ENCODE peak calls at places on chromosomes 12 and 14, in five cellular contexts. L is sigmoid colon, P is ovary, A is A549, K is suprapubic skin. H is an unnamed sample.

GRCh38 chr14:33792387-33793368 is 158.2 kb downstream of the EGLN3 start:
- DNase-seq in L (peak), P (peak), A (peak), K (peak), H (peak)

GRCh38 chr12:110365743-110366473 is 37.6 kb downstream of the ANAPC7 start:
- DNase-seq in L (no peak), P (no peak), A (no peak), K (no peak), H (no peak)

GRCh38 chr14:98173291-98173690 is 1098.7 kb downstream of the BCL11B start:
- DNase-seq in L (no peak), P (no peak), A (no peak), K (no peak), H (no peak)

GRCh38 chr14:101125719-101126375 is 222.3 kb upstream of the RTL1 start:
- DNase-seq in L (peak), P (no peak), A (no peak), K (peak), H (peak)

GRCh38 chr12:107379852-107380567 is 286.7 kb upstream of the CRY1 start:
- DNase-seq in L (no peak), P (no peak), A (peak), K (no peak), H (no peak)

GRCh38 chr12:124438415-124439056 is 128.9 kb downstream of the NCOR2 start:
- DNase-seq in L (no peak), P (no peak), A (peak), K (no peak), H (no peak)

GRCh38 chr14:74913986-74914573 is 9.0 kb downstream of the RPS6KL1 start:
- DNase-seq in L (peak), P (peak), A (peak), K (no peak), H (no peak)

GRCh38 chr14:36279306-36280244 is 40.9 kb downstream of the MBIP start:
- DNase-seq in L (no peak), P (no peak), A (no peak), K (no peak), H (no peak)

GRCh38 chr12:1318327-1319031 is 275.9 kb downstream of the FBXL14 start:
- DNase-seq in L (no peak), P (no peak), A (no peak), K (no peak), H (no peak)

GRCh38 chr14:70366890-70367289 is 7.4 kb upstream of the COX16 start:
- DNase-seq in L (no peak), P (no peak), A (no peak), K (no peak), H (no peak)

GRCh38 chr12:67394600-67394999 is 125.4 kb downstream of the CAND1 start:
- DNase-seq in L (peak), P (peak), A (no peak), K (no peak), H (no peak)

GRCh38 chr12:10721654-10722501 is 1.2 kb downstream of the YBX3 start:
- DNase-seq in L (peak), P (peak), A (peak), K (peak), H (peak)

GRCh38 chr12:65495233-65495632 is 216.8 kb downstream of the MSRB3 start:
- DNase-seq in L (no peak), P (no peak), A (peak), K (no peak), H (no peak)

GRCh38 chr12:9869307-9870161 is at the start of gene CLEC2B:
- DNase-seq in L (no peak), P (peak), A (peak), K (no peak), H (no peak)

GRCh38 chr14:21072781-21073339 is 2.8 kb downstream of the ARHGEF40 start:
- DNase-seq in L (no peak), P (no peak), A (no peak), K (no peak), H (no peak)

GRCh38 chr14:42143114-42143513 is 536.4 kb downstream of the LRFN5 start:
- DNase-seq in L (no peak), P (no peak), A (no peak), K (no peak), H (no peak)

GRCh38 chr14:94173471-94173884 is 644 bp upstream of the PPP4R4 start:
- DNase-seq in L (no peak), P (no peak), A (no peak), K (no peak), H (peak)

GRCh38 chr14:103377522-103378041 is 7.6 kb upstream of the MARK3 start:
- DNase-seq in L (no peak), P (no peak), A (no peak), K (no peak), H (no peak)

GRCh38 chr12:65742481-65742971 is 81.8 kb upstream of the HMGA2 start:
- DNase-seq in L (no peak), P (peak), A (no peak), K (no peak), H (no peak)

GRCh38 chr12:105083551-105084105 is 630 bp downstream of the ALDH1L2 start:
- DNase-seq in L (peak), P (peak), A (peak), K (peak), H (peak)

GRCh38 chr12:88339966-88340365 is 197.9 kb downstream of the TMTC3 start:
- DNase-seq in L (no peak), P (no peak), A (no peak), K (no peak), H (no peak)

GRCh38 chr12:107761502-107761904 is 566 bp upstream of the PRDM4 start:
- DNase-seq in L (no peak), P (no peak), A (no peak), K (no peak), H (no peak)

GRCh38 chr12:64457036-64457435 is 5.1 kb downstream of the TBK1 start:
- DNase-seq in L (no peak), P (no peak), A (no peak), K (no peak), H (no peak)

GRCh38 chr12:102501773-102502172 is 21.4 kb upstream of the IGF1 start:
- DNase-seq in L (peak), P (no peak), A (no peak), K (no peak), H (no peak)

GRCh38 chr12:49046129-49046895 is 14.3 kb downstream of the KMT2D start:
- DNase-seq in L (peak), P (no peak), A (no peak), K (no peak), H (no peak)

GRCh38 chr14:37328673-37329072 is 130.9 kb downstream of the MIPOL1 start:
- DNase-seq in L (no peak), P (no peak), A (peak), K (no peak), H (no peak)

GRCh38 chr14:37330910-37331309 is 133.2 kb downstream of the MIPOL1 start:
- DNase-seq in L (no peak), P (no peak), A (no peak), K (no peak), H (no peak)

GRCh38 chr14:37325332-37325731 is 127.6 kb downstream of the MIPOL1 start:
- DNase-seq in L (no peak), P (no peak), A (no peak), K (no peak), H (no peak)

GRCh38 chr14:37326434-37326833 is 128.7 kb downstream of the MIPOL1 start:
- DNase-seq in L (no peak), P (no peak), A (no peak), K (no peak), H (no peak)

GRCh38 chr14:37329189-37330001 is 131.7 kb downstream of the MIPOL1 start:
- DNase-seq in L (no peak), P (no peak), A (peak), K (no peak), H (no peak)
- TF ChIP-seq EP300 in L (no peak), P (no peak), A (no peak), K (no peak), H (no peak)

GRCh38 chr14:68246074-68246980 is 426.7 kb downstream of the RAD51B start:
- DNase-seq in L (no peak), P (peak), A (no peak), K (no peak), H (no peak)

GRCh38 chr14:68244272-68244975 is 424.8 kb downstream of the RAD51B start:
- DNase-seq in L (no peak), P (no peak), A (no peak), K (no peak), H (no peak)

GRCh38 chr14:68241862-68242490 is 422.4 kb downstream of the RAD51B start:
- DNase-seq in L (no peak), P (no peak), A (no peak), K (no peak), H (no peak)

GRCh38 chr14:68245146-68246073 is 425.8 kb downstream of the RAD51B start:
- DNase-seq in L (peak), P (peak), A (no peak), K (no peak), H (no peak)

DNA sequence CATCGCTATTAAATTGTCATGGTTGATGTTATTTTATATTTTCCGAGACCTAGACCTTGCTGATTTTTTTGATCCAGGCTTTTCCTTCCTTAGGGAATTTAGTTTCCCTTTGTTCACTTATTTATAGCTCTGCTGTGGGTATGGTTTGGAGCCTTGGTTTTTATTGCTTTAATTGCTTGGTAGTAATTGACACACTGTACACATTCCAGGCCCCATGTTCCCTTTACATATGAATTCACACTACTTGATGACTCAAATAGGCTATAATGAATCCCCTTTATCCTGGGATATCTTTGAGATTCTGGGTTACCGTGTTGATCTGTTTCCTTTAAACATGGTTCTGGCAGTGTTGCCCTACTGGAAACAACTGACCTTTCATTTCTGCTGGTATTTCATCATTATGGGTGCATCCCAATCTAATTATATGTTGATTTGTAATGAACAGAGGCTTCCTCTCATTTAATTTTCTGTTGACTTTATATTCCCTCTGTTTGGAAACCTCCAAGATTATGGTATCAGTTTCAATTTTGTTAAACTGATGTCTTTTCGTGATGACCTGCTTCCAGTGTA is 423.9 kb downstream of the RAD51B start:
- DNase-seq in L (no peak), P (no peak), A (no peak), K (no peak), H (no peak)
- TF ChIP-seq EP300 in L (no peak), P (no peak), A (no peak), K (no peak), H (no peak)

DNA sequence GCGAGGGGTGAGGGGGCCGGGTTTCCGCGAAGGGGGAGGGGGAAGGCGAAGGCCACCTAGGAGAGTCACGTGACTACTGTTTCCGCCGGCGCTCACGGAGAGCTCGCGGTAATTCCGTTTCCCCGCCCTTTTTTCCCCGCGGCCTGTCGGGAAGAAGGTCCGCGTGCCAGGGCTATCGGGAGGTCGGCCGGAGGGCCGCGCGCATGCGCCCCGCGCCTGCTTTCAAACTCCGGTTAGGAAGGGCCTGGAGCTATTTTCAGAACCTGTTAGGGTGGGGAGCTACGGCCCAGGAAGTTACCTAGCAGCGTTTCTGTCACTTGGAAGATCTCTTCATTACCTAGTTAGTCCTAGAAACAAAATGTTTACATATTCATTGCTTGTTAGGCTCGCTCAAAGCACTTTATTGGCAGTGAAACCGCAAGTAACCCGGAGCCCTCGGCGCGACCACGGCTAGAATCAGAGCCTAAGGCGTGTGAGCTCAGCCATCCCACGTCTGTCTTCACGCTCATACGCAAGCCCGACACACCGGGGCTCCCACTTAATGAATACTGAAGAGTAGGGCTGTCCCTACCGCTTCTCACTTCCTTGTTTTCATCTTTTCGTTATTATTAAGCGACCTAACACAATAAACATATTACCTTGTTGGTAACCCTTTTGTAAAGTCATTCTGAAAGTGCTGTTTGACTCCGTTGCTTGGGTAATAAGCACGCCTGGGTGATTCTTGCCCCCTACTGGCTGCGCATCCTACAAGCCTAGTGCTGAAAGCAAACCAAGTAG is 682 bp upstream of the SBNO1 start:
- DNase-seq in L (peak), P (peak), A (peak), K (peak), H (peak)
- TF ChIP-seq EP300 in L (no peak), P (peak), A (no peak), K (no peak), H (no peak)

DNA sequence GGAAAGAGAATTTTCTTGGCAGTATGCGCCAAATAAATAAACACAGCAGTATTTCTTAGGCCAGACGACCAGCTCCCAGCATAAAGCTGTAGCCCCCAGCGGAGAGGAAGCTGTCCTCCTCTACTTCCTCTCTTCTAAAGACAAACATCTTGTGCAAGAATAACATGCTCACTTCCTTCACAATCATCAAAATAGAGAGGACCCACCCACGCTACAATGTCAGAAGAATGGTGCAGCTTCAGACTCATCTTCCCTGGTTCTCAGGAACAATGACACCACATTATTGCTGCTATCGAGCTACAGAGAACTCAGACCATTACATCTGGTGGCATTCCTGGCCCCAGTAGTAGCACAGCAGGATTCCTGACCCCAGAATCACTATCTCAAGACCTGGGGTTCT is 16.6 kb upstream of the VWF start:
- DNase-seq in L (no peak), P (no peak), A (no peak), K (no peak), H (no peak)
- TF ChIP-seq EP300 in L (no peak), P (no peak), A (no peak), K (no peak), H (no peak)

GRCh38 chr14:54294802-54295201 is 102.0 kb upstream of the CDKN3 start:
- DNase-seq in L (no peak), P (no peak), A (no peak), K (no peak), H (no peak)

DNA sequence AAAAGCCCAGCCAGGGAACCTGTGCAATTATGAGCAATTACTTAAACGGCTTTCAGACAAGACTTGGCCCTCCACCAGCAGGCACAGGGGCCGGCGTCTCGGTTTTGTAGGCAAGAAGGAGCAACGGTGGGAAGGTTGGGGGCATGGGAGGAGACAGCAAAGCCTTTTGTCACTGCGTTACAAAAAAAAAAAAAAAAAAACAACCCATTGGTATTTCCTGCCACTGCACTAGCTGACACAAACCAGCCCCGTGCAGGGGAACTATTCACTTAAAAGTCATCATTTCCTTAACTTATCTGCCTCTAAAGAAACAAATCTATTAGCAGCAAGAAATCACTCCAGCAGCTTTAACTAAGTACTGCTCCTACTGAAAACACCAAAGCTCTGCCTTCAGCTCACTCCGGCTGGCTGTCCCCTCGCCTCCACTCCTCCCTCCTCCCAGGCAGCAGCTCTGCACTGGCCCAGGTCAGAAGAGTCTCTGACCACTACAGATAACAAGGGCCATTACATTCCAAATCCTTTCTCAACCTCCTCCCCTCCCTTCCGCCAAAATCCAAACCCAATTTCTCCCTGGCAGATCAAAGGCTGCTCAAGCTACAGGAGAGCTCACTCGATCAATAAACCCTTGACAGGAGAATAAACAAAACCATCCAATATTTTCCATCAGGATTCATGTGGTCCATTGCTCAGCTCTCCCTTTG is 105.2 kb upstream of the CDKN3 start:
- DNase-seq in L (no peak), P (no peak), A (no peak), K (no peak), H (peak)
- TF ChIP-seq EP300 in L (no peak), P (no peak), A (no peak), K (no peak), H (no peak)

GRCh38 chr12:24042651-24043050 is 93.2 kb upstream of the SOX5 start:
- DNase-seq in L (no peak), P (no peak), A (no peak), K (no peak), H (no peak)

GRCh38 chr12:24047345-24047744 is 97.9 kb upstream of the SOX5 start:
- DNase-seq in L (no peak), P (no peak), A (no peak), K (no peak), H (no peak)

GRCh38 chr12:24044973-24045703 is 95.7 kb upstream of the SOX5 start:
- DNase-seq in L (no peak), P (no peak), A (no peak), K (no peak), H (no peak)

GRCh38 chr12:24048446-24048845 is 99.0 kb upstream of the SOX5 start:
- DNase-seq in L (no peak), P (no peak), A (no peak), K (no peak), H (no peak)

GRCh38 chr12:24045816-24046257 is 96.4 kb upstream of the SOX5 start:
- DNase-seq in L (no peak), P (no peak), A (no peak), K (no peak), H (no peak)
- TF ChIP-seq EP300 in L (no peak), P (no peak), A (no peak), K (no peak), H (no peak)

GRCh38 chr12:2336409-2336829 is 283.6 kb downstream of the CACNA1C start:
- DNase-seq in L (no peak), P (no peak), A (peak), K (no peak), H (no peak)
- TF ChIP-seq EP300 in L (no peak), P (no peak), A (no peak), K (no peak), H (no peak)